ENCODE peak calls at places on chromosomes 1 and 21, in ten cellular contexts. L is thoracic aorta; M is brain microvascular endothelial cell; E is foreskin fibroblast; H is Panc1; J is fibroblast of mammary gland; W is activated CD8-positive, alpha-beta T cell treated with anti-CD3 and anti-CD28 coated beads for 36 hours; R is omental fat pad; V is fibroblast of lung; A is cardiac fibroblast. F is an unnamed sample.

GRCh38 chr1:87983841-87984240 is 655.2 kb downstream of the LMO4 start:
- DNase-seq in L (no peak), M (no peak), E (no peak), H (no peak), J (no peak), W (no peak), R (no peak), V (peak), A (no peak), F (no peak)

GRCh38 chr1:74010206-74010605 is 187.8 kb downstream of the LRRIQ3 start:
- DNase-seq in L (no peak), M (no peak), E (no peak), H (no peak), J (no peak), W (peak), R (no peak), V (no peak), A (no peak), F (no peak)

GRCh38 chr1:65148548-65149390 is 766 bp downstream of the AK4 start:
- DNase-seq in L (no peak), M (no peak), E (peak), H (no peak), J (peak), W (peak), R (no peak), V (peak), A (peak), F (peak)

GRCh38 chr1:40435471-40435870 is 14.8 kb upstream of the ZFP69B start:
- DNase-seq in L (no peak), M (peak), E (no peak), H (no peak), J (peak), W (no peak), R (no peak), V (peak), A (peak), F (no peak)

GRCh38 chr1:154221815-154222081 is 993 bp downstream of the UBAP2L start:
- DNase-seq in L (no peak), M (peak), E (peak), H (no peak), J (peak), W (no peak), R (no peak), V (peak), A (peak), F (no peak)

GRCh38 chr1:109225248-109226077 is 11.7 kb downstream of the SARS1 start:
- DNase-seq in L (no peak), M (no peak), E (no peak), H (no peak), J (no peak), W (no peak), R (no peak), V (no peak), A (no peak), F (no peak)

GRCh38 chr1:111275079-111275478 is 15.6 kb upstream of the CHIA start:
- DNase-seq in L (no peak), M (no peak), E (peak), H (peak), J (peak), W (peak), R (no peak), V (peak), A (peak), F (peak)

GRCh38 chr1:150109567-150109966 is 40.1 kb upstream of the PLEKHO1 start:
- DNase-seq in L (no peak), M (no peak), E (no peak), H (no peak), J (no peak), W (no peak), R (no peak), V (no peak), A (no peak), F (no peak)

GRCh38 chr1:14616997-14617396 is 18.5 kb downstream of the KAZN start:
- DNase-seq in L (no peak), M (no peak), E (no peak), H (no peak), J (no peak), W (no peak), R (no peak), V (peak), A (no peak), F (no peak)

GRCh38 chr1:188425687-188426086 is 1596.9 kb downstream of the PLA2G4A start:
- DNase-seq in L (no peak), M (peak), E (peak), H (no peak), J (peak), W (no peak), R (no peak), V (peak), A (peak), F (no peak)

GRCh38 chr1:7002728-7003127 is 217.5 kb downstream of the CAMTA1 start:
- DNase-seq in L (no peak), M (no peak), E (no peak), H (no peak), J (no peak), W (no peak), R (no peak), V (peak), A (no peak), F (no peak)

GRCh38 chr1:67214420-67215174 is 48.3 kb downstream of the IL23R start:
- DNase-seq in L (no peak), M (peak), E (peak), H (no peak), J (peak), W (peak), R (no peak), V (peak), A (peak), F (peak)

GRCh38 chr1:183097438-183098051 is 74.3 kb downstream of the LAMC1 start:
- DNase-seq in L (no peak), M (peak), E (peak), H (no peak), J (peak), W (no peak), R (no peak), V (peak), A (peak), F (no peak)

GRCh38 chr1:32984090-32984828 is 19.6 kb upstream of the RNF19B start:
- DNase-seq in L (no peak), M (peak), E (peak), H (no peak), J (peak), W (peak), R (no peak), V (peak), A (peak), F (peak)

GRCh38 chr1:52268372-52268771 is 97.6 kb downstream of the CC2D1B start:
- DNase-seq in L (no peak), M (peak), E (no peak), H (no peak), J (peak), W (no peak), R (no peak), V (peak), A (peak), F (no peak)

GRCh38 chr1:203420220-203420705 is 55.3 kb upstream of the PRELP start:
- DNase-seq in L (no peak), M (no peak), E (no peak), H (no peak), J (no peak), W (no peak), R (no peak), V (no peak), A (no peak), F (no peak)

GRCh38 chr1:22629886-22630285 is 6.5 kb upstream of the C1QA start:
- DNase-seq in L (no peak), M (no peak), E (no peak), H (no peak), J (no peak), W (no peak), R (no peak), V (no peak), A (no peak), F (no peak)

GRCh38 chr1:29602203-29602602 is 365.9 kb downstream of the PTPRU start:
- DNase-seq in L (no peak), M (no peak), E (no peak), H (no peak), J (no peak), W (no peak), R (no peak), V (no peak), A (no peak), F (no peak)

GRCh38 chr1:95216292-95216990 is 17.6 kb upstream of the RWDD3 start:
- DNase-seq in L (no peak), M (no peak), E (no peak), H (no peak), J (no peak), W (no peak), R (no peak), V (no peak), A (no peak), F (no peak)

GRCh38 chr1:160853756-160854155 is 8.9 kb downstream of the CD244 start:
- DNase-seq in L (no peak), M (no peak), E (no peak), H (no peak), J (no peak), W (no peak), R (no peak), V (no peak), A (no peak), F (no peak)

GRCh38 chr1:36584874-36585759 is 102.4 kb upstream of the CSF3R start:
- DNase-seq in L (no peak), M (no peak), E (no peak), H (no peak), J (no peak), W (no peak), R (no peak), V (no peak), A (no peak), F (no peak)

GRCh38 chr1:209504571-209504970 is 78.9 kb upstream of the CAMK1G start:
- DNase-seq in L (no peak), M (no peak), E (no peak), H (no peak), J (no peak), W (no peak), R (no peak), V (no peak), A (no peak), F (no peak)

GRCh38 chr1:68136187-68136586 is 85.8 kb upstream of the DIRAS3 start:
- DNase-seq in L (no peak), M (no peak), E (no peak), H (no peak), J (peak), W (no peak), R (no peak), V (no peak), A (peak), F (no peak)

GRCh38 chr1:163006051-163006834 is 62.9 kb upstream of the RGS4 start:
- DNase-seq in L (no peak), M (no peak), E (no peak), H (no peak), J (no peak), W (no peak), R (no peak), V (no peak), A (no peak), F (no peak)

GRCh38 chr1:85393490-85393889 is 71.5 kb downstream of the DDAH1 start:
- DNase-seq in L (no peak), M (no peak), E (no peak), H (no peak), J (no peak), W (no peak), R (no peak), V (no peak), A (no peak), F (no peak)

GRCh38 chr1:192861860-192862259 is 53.0 kb downstream of the RGS2 start:
- DNase-seq in L (no peak), M (no peak), E (peak), H (peak), J (peak), W (no peak), R (no peak), V (no peak), A (no peak), F (no peak)

GRCh38 chr1:185610954-185611353 is 123.2 kb upstream of the HMCN1 start:
- DNase-seq in L (no peak), M (no peak), E (peak), H (no peak), J (peak), W (no peak), R (no peak), V (no peak), A (peak), F (no peak)

GRCh38 chr1:224500802-224501201 is 66.2 kb upstream of the WDR26 start:
- DNase-seq in L (no peak), M (no peak), E (no peak), H (no peak), J (no peak), W (no peak), R (no peak), V (no peak), A (no peak), F (no peak)

GRCh38 chr21:17497345-17497744 is 15.5 kb upstream of the CXADR start:
- DNase-seq in L (no peak), M (no peak), E (no peak), H (no peak), J (no peak), W (no peak), R (no peak), V (peak), A (no peak), F (no peak)

DNA sequence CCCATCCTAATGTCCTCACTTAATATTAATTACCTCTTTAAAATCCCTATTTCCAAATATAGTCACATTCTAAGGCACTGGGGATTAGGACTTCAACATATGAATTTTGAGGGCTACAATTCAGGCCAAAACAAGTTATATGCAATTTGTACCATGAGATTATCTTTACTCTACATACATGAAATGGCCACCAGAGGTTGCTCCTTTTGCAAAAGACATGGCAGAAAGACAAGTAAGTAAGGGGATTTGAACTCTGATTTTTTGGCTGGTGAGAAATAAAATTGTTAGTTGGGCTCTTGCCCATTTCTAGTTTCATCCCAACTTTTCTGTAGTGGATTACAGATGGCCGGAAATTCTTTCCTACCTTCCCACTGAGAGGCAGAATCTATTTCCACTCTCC is 4.8 kb upstream of the ALG6 start:
- DNase-seq in L (no peak), M (no peak), E (no peak), H (no peak), J (peak), W (no peak), R (no peak), V (no peak), A (no peak), F (no peak)
- TF ChIP-seq CTCF in L (no peak), M (no peak), E (peak), H (no peak), J (peak), W (no peak), R (no peak), V (peak), A (no peak), F (no peak)

DNA sequence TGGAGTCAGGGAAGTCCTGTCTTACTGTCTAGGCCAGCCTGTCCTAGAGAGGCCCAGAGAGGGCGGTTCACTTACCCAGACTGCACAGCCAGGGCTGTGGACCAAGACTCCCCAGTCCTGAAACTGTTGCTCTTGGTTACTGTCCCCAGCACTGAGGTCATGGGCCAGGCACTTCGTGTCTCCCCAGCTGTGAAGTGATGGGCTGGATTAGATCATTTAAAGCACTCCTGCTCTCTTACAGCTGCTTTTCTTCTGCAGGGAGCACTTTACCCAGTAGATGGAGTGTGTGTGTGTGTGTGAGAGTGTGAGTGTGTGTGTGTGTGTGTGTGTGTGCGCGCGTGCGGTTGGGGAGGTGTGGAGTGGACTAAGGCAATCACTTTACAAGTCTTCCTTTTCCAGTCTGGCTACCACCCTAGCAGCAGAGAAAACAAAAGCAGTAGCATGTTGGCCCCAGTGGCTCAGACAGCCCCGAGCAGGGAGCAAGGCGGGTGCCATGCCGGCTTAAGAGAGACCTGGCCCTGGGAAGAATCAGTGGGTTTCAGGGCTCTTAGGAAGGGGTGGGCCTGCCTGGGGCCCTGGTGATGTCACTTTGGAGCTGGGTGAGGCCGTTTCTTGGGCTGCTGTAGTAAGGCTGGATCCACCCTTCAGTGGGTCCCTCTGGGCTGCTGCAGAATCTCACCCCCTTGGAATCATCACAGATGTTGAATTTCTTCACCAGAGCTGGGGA is 2.4 kb downstream of the SPSB1 start:
- DNase-seq in L (no peak), M (peak), E (peak), H (no peak), J (peak), W (peak), R (no peak), V (peak), A (peak), F (peak)
- TF ChIP-seq CTCF in L (no peak), M (peak), E (peak), H (no peak), J (peak), W (no peak), R (no peak), V (peak), A (no peak), F (no peak)

GRCh38 chr1:229842302-229843255 is 216.5 kb downstream of the URB2 start:
- DNase-seq in L (no peak), M (no peak), E (no peak), H (no peak), J (peak), W (no peak), R (no peak), V (no peak), A (no peak), F (no peak)

GRCh38 chr1:229844675-229845074 is 218.6 kb downstream of the URB2 start:
- DNase-seq in L (no peak), M (no peak), E (peak), H (no peak), J (peak), W (no peak), R (no peak), V (no peak), A (no peak), F (no peak)

GRCh38 chr1:229841230-229841629 is 215.2 kb downstream of the URB2 start:
- DNase-seq in L (no peak), M (no peak), E (no peak), H (no peak), J (no peak), W (no peak), R (no peak), V (no peak), A (no peak), F (peak)

GRCh38 chr1:229845410-229846138 is 219.5 kb downstream of the URB2 start:
- DNase-seq in L (no peak), M (no peak), E (no peak), H (no peak), J (no peak), W (no peak), R (no peak), V (no peak), A (no peak), F (no peak)

GRCh38 chr1:229843627-229844238 is 217.7 kb downstream of the URB2 start:
- DNase-seq in L (no peak), M (peak), E (peak), H (no peak), J (peak), W (no peak), R (no peak), V (peak), A (peak), F (no peak)
- TF ChIP-seq CTCF in L (no peak), M (peak), E (no peak), H (no peak), J (peak), W (no peak), R (no peak), V (peak), A (peak), F (no peak)

DNA sequence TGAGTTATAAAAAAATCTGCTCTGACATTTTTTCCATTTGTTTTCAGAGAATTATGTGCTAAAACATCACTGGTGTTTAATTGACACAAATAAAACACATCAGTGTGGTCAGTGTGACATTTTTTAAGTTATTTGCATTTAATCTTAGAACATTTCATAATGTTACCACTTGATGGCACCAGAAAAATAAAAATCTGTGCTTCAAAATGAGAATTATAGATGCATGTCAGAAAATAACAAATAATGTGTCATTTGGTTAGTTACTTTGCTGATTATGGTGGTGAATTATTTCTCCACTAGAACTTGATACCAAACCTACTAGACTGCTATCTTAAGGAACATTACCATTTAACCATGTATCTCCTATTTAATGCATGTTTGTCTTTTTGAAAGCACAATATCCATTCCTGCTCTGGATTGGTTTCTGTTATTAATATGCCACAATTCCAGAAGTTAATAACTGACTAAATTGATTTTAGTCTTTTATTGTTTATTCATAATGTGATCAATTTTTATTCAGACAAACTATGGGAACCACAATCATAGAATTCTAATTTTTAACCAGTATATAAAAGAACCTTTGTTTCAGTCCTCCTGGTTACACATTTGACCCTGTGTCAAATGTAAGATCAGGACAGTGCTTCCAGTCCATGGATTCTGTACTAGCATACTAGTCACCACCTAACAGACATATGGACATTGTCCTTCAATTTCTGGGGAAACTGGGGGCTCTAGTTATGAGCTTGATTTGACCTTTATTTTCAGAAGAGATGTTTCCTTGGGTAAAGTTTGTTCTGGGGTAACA is 81.0 kb downstream of the RPS6KC1 start:
- DNase-seq in L (no peak), M (no peak), E (no peak), H (no peak), J (no peak), W (no peak), R (no peak), V (no peak), A (no peak), F (no peak)
- TF ChIP-seq CTCF in L (peak), M (no peak), E (no peak), H (peak), J (peak), W (no peak), R (no peak), V (peak), A (no peak), F (no peak)

DNA sequence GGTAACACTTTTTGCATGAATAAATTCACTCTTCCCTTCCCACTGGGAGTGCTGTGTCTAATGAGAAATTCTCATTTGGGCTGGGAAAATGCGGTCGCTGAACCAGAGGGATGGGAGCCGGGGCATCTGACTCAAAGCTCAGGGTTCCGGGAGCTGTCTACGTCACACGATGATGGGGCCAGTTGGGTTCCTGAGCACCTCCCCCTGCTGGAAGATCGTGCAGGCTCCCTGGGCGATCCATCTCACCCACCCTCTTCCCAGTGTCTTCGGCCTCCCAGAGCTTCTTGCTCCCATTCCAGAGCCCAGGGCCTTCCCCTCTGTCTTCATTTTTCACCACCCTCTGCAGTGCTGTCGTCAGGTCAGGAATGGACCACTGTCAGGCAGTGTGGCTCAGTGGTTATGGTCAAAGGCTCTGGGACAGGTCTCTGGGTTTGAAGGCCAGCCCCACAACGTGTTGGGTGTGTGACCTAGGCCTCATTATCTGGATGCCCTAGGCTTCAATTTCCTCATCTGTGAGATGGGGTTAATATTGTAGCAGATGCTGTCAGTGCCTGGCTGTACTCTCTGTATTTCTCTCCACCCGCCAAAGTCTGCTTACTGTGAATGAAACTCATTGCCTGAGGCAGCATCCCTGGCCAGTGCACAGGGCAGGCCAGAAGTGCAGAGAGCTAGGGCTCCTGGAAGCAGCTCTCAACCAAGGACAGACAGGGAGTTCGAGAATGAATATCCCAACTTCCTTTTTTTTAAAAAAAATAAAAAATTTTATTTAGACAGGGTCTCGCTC is 31.8 kb downstream of the IGSF21 start:
- DNase-seq in L (no peak), M (no peak), E (no peak), H (no peak), J (no peak), W (no peak), R (no peak), V (no peak), A (no peak), F (no peak)
- TF ChIP-seq CTCF in L (no peak), M (no peak), E (no peak), H (no peak), J (no peak), W (no peak), R (no peak), V (no peak), A (no peak), F (no peak)

F was measured in GM13976.